ENCODE peak calls at places on chromosome 18, in four cellular contexts. Q is SK-N-SH, T is K562, P is GM12878. E is an unnamed sample.

GRCh38 chr18:58176915-58177717 is 133.1 kb downstream of the NEDD4L start:
- DNase-seq in P (no peak), Q (no peak), T (no peak), E (no peak)

GRCh38 chr18:32381761-32382160 is 88.9 kb downstream of the GAREM1 start:
- DNase-seq in Q (no peak), T (no peak), P (no peak), E (no peak)

GRCh38 chr18:39647627-39648502 is 2082.3 kb upstream of the CELF4 start:
- DNase-seq in P (no peak), Q (no peak), T (no peak), E (no peak)

GRCh38 chr18:65922103-65922502 is 171.3 kb downstream of the CDH7 start:
- DNase-seq in Q (no peak), T (no peak), P (no peak), E (no peak)

GRCh38 chr18:13137041-13137938 is 81.3 kb upstream of the LDLRAD4 start:
- DNase-seq in T (no peak), Q (peak), P (no peak), E (peak)

GRCh38 chr18:66638856-66639621 is 35.1 kb upstream of the CDH19 start:
- DNase-seq in Q (no peak), P (no peak), T (no peak), E (no peak)

GRCh38 chr18:60082790-60083189 is 183.0 kb downstream of the PMAIP1 start:
- DNase-seq in P (no peak), Q (no peak), T (no peak), E (no peak)

GRCh38 chr18:35397976-35398375 is 20.8 kb upstream of the ZNF396 start:
- DNase-seq in P (no peak), Q (no peak), T (no peak), E (no peak)

GRCh38 chr18:370753-371615 is 103.1 kb upstream of the THOC1 start:
- DNase-seq in P (no peak), Q (peak), T (no peak), E (no peak)

GRCh38 chr18:6355789-6356589 is 58.7 kb downstream of the L3MBTL4 start:
- DNase-seq in P (no peak), T (no peak), Q (no peak), E (no peak)

GRCh38 chr18:79484661-79485621 is 89.2 kb downstream of the NFATC1 start:
- DNase-seq in T (no peak), Q (no peak), P (no peak), E (no peak)

GRCh38 chr18:50686409-50686808 is 126.5 kb downstream of the MAPK4 start:
- DNase-seq in P (no peak), Q (no peak), T (no peak), E (no peak)

GRCh38 chr18:79397830-79398761 is 2.4 kb downstream of the NFATC1 start:
- DNase-seq in P (no peak), Q (no peak), T (no peak), E (no peak)

GRCh38 chr18:78675231-78675630 is 304.4 kb upstream of the SALL3 start:
- DNase-seq in Q (no peak), T (no peak), P (no peak), E (no peak)

GRCh38 chr18:71583291-71583690 is 960.9 kb downstream of the CBLN2 start:
- DNase-seq in P (no peak), T (no peak), Q (no peak), E (no peak)

GRCh38 chr18:25109484-25109883 is 242.5 kb downstream of the ZNF521 start:
- DNase-seq in Q (no peak), T (no peak), P (no peak), E (no peak)

GRCh38 chr18:78980777-78981651 is 1.4 kb downstream of the SALL3 start:
- DNase-seq in T (no peak), Q (no peak), P (no peak), E (no peak)

GRCh38 chr18:72013512-72013911 is 530.6 kb downstream of the CBLN2 start:
- DNase-seq in P (no peak), T (no peak), Q (no peak), E (no peak)

GRCh38 chr18:78735131-78736014 is 244.2 kb upstream of the SALL3 start:
- DNase-seq in P (no peak), T (no peak), Q (no peak), E (no peak)

GRCh38 chr18:51614967-51615571 is 417.6 kb upstream of the MEX3C start:
- DNase-seq in T (no peak), P (no peak), Q (no peak), E (no peak)

GRCh38 chr18:24595556-24595955 is 135.1 kb downstream of the HRH4 start:
- DNase-seq in Q (no peak), P (no peak), T (no peak), E (no peak)

GRCh38 chr18:58493516-58494253 is 135.2 kb downstream of the ALPK2 start:
- DNase-seq in Q (peak), P (peak), T (peak), E (peak)

GRCh38 chr18:58682429-58683069 is 11.3 kb downstream of the MALT1 start:
- DNase-seq in P (no peak), T (no peak), Q (no peak), E (no peak)

GRCh38 chr18:68803371-68803770 is 5.5 kb downstream of the CCDC102B start:
- DNase-seq in T (no peak), Q (no peak), P (no peak), E (no peak)

DNA sequence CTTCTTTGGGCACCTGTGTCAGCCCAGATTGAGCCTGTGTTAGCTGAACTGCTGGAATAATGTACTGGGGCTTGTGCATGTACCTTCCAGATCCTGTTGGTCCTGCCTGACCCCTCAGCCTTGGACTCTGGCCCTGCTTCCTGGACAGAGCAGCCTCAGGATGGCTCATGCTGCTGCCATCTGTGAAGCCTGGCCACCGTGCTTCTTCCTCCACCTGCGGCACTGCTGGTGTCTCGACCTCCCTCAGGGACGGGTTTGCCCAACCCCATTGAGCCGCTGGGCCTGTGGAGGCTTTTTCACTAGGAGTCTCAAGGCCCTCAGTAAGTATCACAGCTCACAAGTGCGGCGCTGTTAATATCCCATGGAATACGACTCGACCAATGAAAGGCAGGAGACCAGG is 342.7 kb downstream of the TGIF1 start:
- DNase-seq in P (no peak), Q (no peak), T (no peak), E (no peak)
- TF ChIP-seq USF1 in P (no peak), Q (no peak), T (no peak), E (no peak)

GRCh38 chr18:74947875-74948274 is 261.1 kb downstream of the PTGR3 start:
- DNase-seq in T (no peak), Q (no peak), P (no peak), E (no peak)

GRCh38 chr18:74947417-74947816 is 261.5 kb downstream of the PTGR3 start:
- DNase-seq in P (no peak), Q (no peak), T (no peak), E (peak)

GRCh38 chr18:74949611-74950010 is 259.3 kb downstream of the PTGR3 start:
- DNase-seq in P (no peak), Q (no peak), T (no peak), E (no peak)

GRCh38 chr18:74950479-74950878 is 258.5 kb downstream of the PTGR3 start:
- DNase-seq in T (no peak), Q (no peak), P (no peak), E (no peak)

GRCh38 chr18:74951165-74951760 is 257.7 kb downstream of the PTGR3 start:
- DNase-seq in Q (no peak), P (peak), T (no peak), E (no peak)
- TF ChIP-seq USF1 in Q (no peak), P (no peak), T (no peak), E (no peak)

GRCh38 chr18:3044931-3045698 is 32.2 kb upstream of the LPIN2 start:
- DNase-seq in T (no peak), P (no peak), Q (no peak), E (no peak)
- TF ChIP-seq USF1 in T (no peak), P (no peak), Q (no peak), E (no peak)

GRCh38 chr18:63439334-63439733 is 17.1 kb upstream of the VPS4B start:
- DNase-seq in Q (peak), T (peak), P (no peak), E (peak)
- TF ChIP-seq USF1 in Q (no peak), T (no peak), P (no peak), E (no peak)

GRCh38 chr18:23281626-23282436 is 146.5 kb downstream of the CABLES1 start:
- DNase-seq in T (no peak), Q (peak), P (no peak), E (no peak)

GRCh38 chr18:23282437-23282781 is 147.1 kb downstream of the CABLES1 start:
- DNase-seq in T (no peak), Q (no peak), P (no peak), E (no peak)

GRCh38 chr18:23284629-23285028 is 149.3 kb downstream of the CABLES1 start:
- DNase-seq in Q (no peak), T (no peak), P (no peak), E (no peak)

GRCh38 chr18:23280844-23281243 is 145.6 kb downstream of the CABLES1 start:
- DNase-seq in Q (no peak), T (no peak), P (no peak), E (no peak)

GRCh38 chr18:23283933-23284430 is 148.7 kb downstream of the CABLES1 start:
- DNase-seq in P (peak), T (no peak), Q (no peak), E (peak)
- TF ChIP-seq USF1 in P (no peak), T (no peak), Q (no peak), E (no peak)